ENCODE peak calls at places on chromosomes 6 and 20, in nine cellular contexts. One of them, this sample, is unnamed.
A peak's percentile ranks its signal among the peaks of the same experiment; 100 is the strongest.

GRCh38 chr6:75850026-75850385 is 101.0 kb downstream of the MYO6 start:
- DNase-seq in heart right ventricle: no peak
- DNase-seq in A549: no peak
- DNase-seq in psoas muscle: no peak
- DNase-seq in fibroblast of the aortic adventitia: no peak
- DNase-seq in spleen: no peak
- DNase-seq in heart left ventricle: no peak
- DNase-seq in AG09309: no peak
- DNase-seq in stomach: no peak
- DNase-seq in this sample: no peak

GRCh38 chr20:5364136-5364821 is 47.5 kb upstream of the PROKR2 start:
- DNase-seq in psoas muscle: no peak
- DNase-seq in AG09309: no peak
- DNase-seq in A549: peak; percentile 43
- DNase-seq in fibroblast of the aortic adventitia: no peak
- DNase-seq in heart left ventricle: no peak
- DNase-seq in stomach: no peak
- DNase-seq in spleen: no peak
- DNase-seq in heart right ventricle: no peak
- DNase-seq in this sample: no peak

GRCh38 chr20:4550740-4551139 is 171.0 kb upstream of the PRND start:
- DNase-seq in heart left ventricle: no peak
- DNase-seq in fibroblast of the aortic adventitia: no peak
- DNase-seq in AG09309: no peak
- DNase-seq in psoas muscle: no peak
- DNase-seq in heart right ventricle: no peak
- DNase-seq in spleen: no peak
- DNase-seq in stomach: no peak
- DNase-seq in A549: no peak
- DNase-seq in this sample: no peak

GRCh38 chr6:136711644-136712043 is 80.6 kb downstream of the MAP3K5 start:
- DNase-seq in fibroblast of the aortic adventitia: no peak
- DNase-seq in psoas muscle: no peak
- DNase-seq in AG09309: no peak
- DNase-seq in spleen: no peak
- DNase-seq in stomach: no peak
- DNase-seq in heart left ventricle: no peak
- DNase-seq in A549: no peak
- DNase-seq in heart right ventricle: no peak
- DNase-seq in this sample: no peak

GRCh38 chr6:35230950-35231349 is 17.2 kb downstream of the SCUBE3 start:
- DNase-seq in stomach: peak; percentile 30
- DNase-seq in heart right ventricle: peak; percentile 79
- DNase-seq in fibroblast of the aortic adventitia: peak; percentile 43
- DNase-seq in AG09309: no peak
- DNase-seq in spleen: peak; percentile 44
- DNase-seq in A549: no peak
- DNase-seq in heart left ventricle: peak; percentile 80
- DNase-seq in psoas muscle: no peak
- DNase-seq in this sample: peak; percentile 17

GRCh38 chr6:45132059-45132458 is 196.1 kb upstream of the RUNX2 start:
- DNase-seq in AG09309: no peak
- DNase-seq in heart left ventricle: no peak
- DNase-seq in A549: no peak
- DNase-seq in stomach: no peak
- DNase-seq in fibroblast of the aortic adventitia: peak; percentile 35
- DNase-seq in spleen: no peak
- DNase-seq in heart right ventricle: no peak
- DNase-seq in psoas muscle: no peak
- DNase-seq in this sample: peak; percentile 67

GRCh38 chr6:56430629-56431600 is 183.5 kb upstream of the COL21A1 start:
- DNase-seq in psoas muscle: no peak
- DNase-seq in heart left ventricle: no peak
- DNase-seq in stomach: no peak
- DNase-seq in A549: no peak
- DNase-seq in AG09309: no peak
- DNase-seq in spleen: no peak
- DNase-seq in heart right ventricle: no peak
- DNase-seq in fibroblast of the aortic adventitia: no peak
- DNase-seq in this sample: no peak

GRCh38 chr6:170444056-170444505 is 109.0 kb downstream of the PSMB1 start:
- DNase-seq in heart left ventricle: no peak
- DNase-seq in psoas muscle: no peak
- DNase-seq in A549: no peak
- DNase-seq in spleen: peak; percentile 75
- DNase-seq in stomach: no peak
- DNase-seq in heart right ventricle: no peak
- DNase-seq in fibroblast of the aortic adventitia: no peak
- DNase-seq in AG09309: no peak
- DNase-seq in this sample: no peak

GRCh38 chr6:14458669-14459266 is 341.2 kb downstream of the CD83 start:
- DNase-seq in AG09309: peak; percentile 33
- DNase-seq in stomach: peak; percentile 39
- DNase-seq in heart left ventricle: no peak
- DNase-seq in spleen: no peak
- DNase-seq in A549: peak; percentile 13
- DNase-seq in heart right ventricle: no peak
- DNase-seq in psoas muscle: no peak
- DNase-seq in fibroblast of the aortic adventitia: peak; percentile 96
- DNase-seq in this sample: peak; percentile 46

GRCh38 chr20:58182521-58183140 is 45.8 kb downstream of the ANKRD60 start:
- DNase-seq in spleen: no peak
- DNase-seq in fibroblast of the aortic adventitia: no peak
- DNase-seq in heart right ventricle: no peak
- DNase-seq in A549: no peak
- DNase-seq in heart left ventricle: no peak
- DNase-seq in stomach: no peak
- DNase-seq in AG09309: no peak
- DNase-seq in psoas muscle: no peak
- DNase-seq in this sample: no peak

GRCh38 chr6:39049575-39050283 is 1.1 kb downstream of the GLP1R start:
- DNase-seq in fibroblast of the aortic adventitia: no peak
- DNase-seq in heart right ventricle: no peak
- DNase-seq in heart left ventricle: no peak
- DNase-seq in AG09309: no peak
- DNase-seq in psoas muscle: no peak
- DNase-seq in stomach: no peak
- DNase-seq in spleen: peak; percentile 66
- DNase-seq in A549: no peak
- DNase-seq in this sample: no peak
- H3K4me3 ChIP-seq in fibroblast of the aortic adventitia: no peak overlapping the region
- H3K4me3 ChIP-seq in heart right ventricle: no peak overlapping the region
- H3K4me3 ChIP-seq in heart left ventricle: peak overlapping the region; percentile 50
- H3K4me3 ChIP-seq in AG09309: no peak overlapping the region
- H3K4me3 ChIP-seq in psoas muscle: no peak overlapping the region
- H3K4me3 ChIP-seq in stomach: no peak overlapping the region
- H3K4me3 ChIP-seq in spleen: no peak overlapping the region
- H3K4me3 ChIP-seq in A549: no peak overlapping the region
- H3K4me3 ChIP-seq in this sample: no peak overlapping the region

GRCh38 chr6:42784739-42785498 is 3.1 kb downstream of the BICRAL start:
- DNase-seq in A549: no peak
- DNase-seq in heart right ventricle: no peak
- DNase-seq in fibroblast of the aortic adventitia: no peak
- DNase-seq in psoas muscle: no peak
- DNase-seq in spleen: peak; percentile 74
- DNase-seq in AG09309: no peak
- DNase-seq in stomach: no peak
- DNase-seq in heart left ventricle: no peak
- DNase-seq in this sample: no peak

GRCh38 chr6:42783876-42784738 is 2.3 kb downstream of the BICRAL start:
- DNase-seq in psoas muscle: no peak
- DNase-seq in A549: no peak
- DNase-seq in heart right ventricle: no peak
- DNase-seq in spleen: no peak
- DNase-seq in heart left ventricle: no peak
- DNase-seq in stomach: no peak
- DNase-seq in AG09309: no peak
- DNase-seq in fibroblast of the aortic adventitia: peak; percentile 50
- DNase-seq in this sample: no peak

GRCh38 chr6:42788671-42789070 is 6.8 kb downstream of the BICRAL start:
- DNase-seq in fibroblast of the aortic adventitia: no peak
- DNase-seq in A549: no peak
- DNase-seq in heart left ventricle: no peak
- DNase-seq in spleen: no peak
- DNase-seq in AG09309: no peak
- DNase-seq in heart right ventricle: no peak
- DNase-seq in stomach: no peak
- DNase-seq in psoas muscle: no peak
- DNase-seq in this sample: no peak

GRCh38 chr6:42787018-42787611 is 5.3 kb downstream of the BICRAL start:
- DNase-seq in A549: no peak
- DNase-seq in heart right ventricle: no peak
- DNase-seq in heart left ventricle: no peak
- DNase-seq in AG09309: no peak
- DNase-seq in spleen: no peak
- DNase-seq in stomach: no peak
- DNase-seq in fibroblast of the aortic adventitia: no peak
- DNase-seq in psoas muscle: no peak
- DNase-seq in this sample: no peak

DNA sequence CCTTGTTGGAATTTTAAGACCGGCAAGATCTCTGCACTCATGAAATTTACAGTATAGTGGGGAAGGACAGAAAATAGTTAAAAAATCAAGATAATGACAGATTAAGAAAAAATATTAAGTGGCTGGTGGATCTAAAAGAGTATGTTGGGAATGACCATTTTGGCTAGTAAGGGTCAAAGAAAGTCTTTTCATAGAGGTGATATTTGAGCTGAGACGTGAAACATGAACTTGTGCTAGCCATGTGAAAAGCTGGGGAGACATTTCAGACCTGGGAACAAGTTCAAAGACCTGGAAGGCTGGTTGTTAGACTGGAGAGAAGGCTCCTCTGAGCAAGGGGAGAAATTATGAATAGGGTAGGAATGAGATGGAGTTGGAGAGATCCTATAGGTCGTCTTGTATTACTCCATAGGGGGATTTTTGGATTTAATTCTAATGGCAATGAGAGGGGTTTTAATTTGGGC is 4.7 kb downstream of the BICRAL start:
- DNase-seq in heart right ventricle: no peak
- DNase-seq in fibroblast of the aortic adventitia: no peak
- DNase-seq in spleen: no peak
- DNase-seq in psoas muscle: no peak
- DNase-seq in A549: no peak
- DNase-seq in AG09309: no peak
- DNase-seq in stomach: no peak
- DNase-seq in heart left ventricle: no peak
- DNase-seq in this sample: no peak
- TF ChIP-seq CTCF in heart right ventricle: no peak
- TF ChIP-seq CTCF in fibroblast of the aortic adventitia: no peak
- TF ChIP-seq CTCF in spleen: no peak
- TF ChIP-seq CTCF in psoas muscle: no peak
- TF ChIP-seq CTCF in A549: no peak
- TF ChIP-seq CTCF in AG09309: no peak
- TF ChIP-seq CTCF in stomach: no peak
- TF ChIP-seq CTCF in heart left ventricle: no peak
- TF ChIP-seq CTCF in this sample: no peak

GRCh38 chr6:155310596-155310995 is 3.7 kb downstream of the TFB1M start:
- DNase-seq in heart left ventricle: no peak
- DNase-seq in psoas muscle: no peak
- DNase-seq in AG09309: no peak
- DNase-seq in heart right ventricle: no peak
- DNase-seq in fibroblast of the aortic adventitia: no peak
- DNase-seq in A549: no peak
- DNase-seq in spleen: no peak
- DNase-seq in stomach: no peak
- DNase-seq in this sample: no peak

GRCh38 chr6:155303361-155303870 is 10.9 kb downstream of the TFB1M start:
- DNase-seq in psoas muscle: no peak
- DNase-seq in AG09309: no peak
- DNase-seq in spleen: no peak
- DNase-seq in stomach: no peak
- DNase-seq in fibroblast of the aortic adventitia: peak; percentile 13
- DNase-seq in heart right ventricle: no peak
- DNase-seq in A549: no peak
- DNase-seq in heart left ventricle: no peak
- DNase-seq in this sample: no peak

GRCh38 chr6:155309150-155309549 is 5.1 kb downstream of the TFB1M start:
- DNase-seq in stomach: no peak
- DNase-seq in spleen: no peak
- DNase-seq in heart left ventricle: no peak
- DNase-seq in psoas muscle: no peak
- DNase-seq in fibroblast of the aortic adventitia: no peak
- DNase-seq in heart right ventricle: no peak
- DNase-seq in AG09309: no peak
- DNase-seq in A549: no peak
- DNase-seq in this sample: no peak

GRCh38 chr6:155311076-155311475 is 3.2 kb downstream of the TFB1M start:
- DNase-seq in heart left ventricle: no peak
- DNase-seq in heart right ventricle: no peak
- DNase-seq in A549: no peak
- DNase-seq in psoas muscle: no peak
- DNase-seq in stomach: peak; percentile 60
- DNase-seq in fibroblast of the aortic adventitia: no peak
- DNase-seq in AG09309: no peak
- DNase-seq in spleen: no peak
- DNase-seq in this sample: peak; percentile 25

GRCh38 chr6:155306958-155307357 is 7.3 kb downstream of the TFB1M start:
- DNase-seq in heart right ventricle: no peak
- DNase-seq in heart left ventricle: no peak
- DNase-seq in fibroblast of the aortic adventitia: no peak
- DNase-seq in stomach: no peak
- DNase-seq in A549: no peak
- DNase-seq in AG09309: no peak
- DNase-seq in spleen: no peak
- DNase-seq in psoas muscle: no peak
- DNase-seq in this sample: no peak
- H3K4me3 ChIP-seq in heart right ventricle: no peak overlapping the region
- H3K4me3 ChIP-seq in heart left ventricle: no peak overlapping the region
- H3K4me3 ChIP-seq in fibroblast of the aortic adventitia: no peak overlapping the region
- H3K4me3 ChIP-seq in stomach: no peak overlapping the region
- H3K4me3 ChIP-seq in A549: no peak overlapping the region
- H3K4me3 ChIP-seq in AG09309: no peak overlapping the region
- H3K4me3 ChIP-seq in spleen: no peak overlapping the region
- H3K4me3 ChIP-seq in psoas muscle: no peak overlapping the region
- H3K4me3 ChIP-seq in this sample: no peak overlapping the region

DNA sequence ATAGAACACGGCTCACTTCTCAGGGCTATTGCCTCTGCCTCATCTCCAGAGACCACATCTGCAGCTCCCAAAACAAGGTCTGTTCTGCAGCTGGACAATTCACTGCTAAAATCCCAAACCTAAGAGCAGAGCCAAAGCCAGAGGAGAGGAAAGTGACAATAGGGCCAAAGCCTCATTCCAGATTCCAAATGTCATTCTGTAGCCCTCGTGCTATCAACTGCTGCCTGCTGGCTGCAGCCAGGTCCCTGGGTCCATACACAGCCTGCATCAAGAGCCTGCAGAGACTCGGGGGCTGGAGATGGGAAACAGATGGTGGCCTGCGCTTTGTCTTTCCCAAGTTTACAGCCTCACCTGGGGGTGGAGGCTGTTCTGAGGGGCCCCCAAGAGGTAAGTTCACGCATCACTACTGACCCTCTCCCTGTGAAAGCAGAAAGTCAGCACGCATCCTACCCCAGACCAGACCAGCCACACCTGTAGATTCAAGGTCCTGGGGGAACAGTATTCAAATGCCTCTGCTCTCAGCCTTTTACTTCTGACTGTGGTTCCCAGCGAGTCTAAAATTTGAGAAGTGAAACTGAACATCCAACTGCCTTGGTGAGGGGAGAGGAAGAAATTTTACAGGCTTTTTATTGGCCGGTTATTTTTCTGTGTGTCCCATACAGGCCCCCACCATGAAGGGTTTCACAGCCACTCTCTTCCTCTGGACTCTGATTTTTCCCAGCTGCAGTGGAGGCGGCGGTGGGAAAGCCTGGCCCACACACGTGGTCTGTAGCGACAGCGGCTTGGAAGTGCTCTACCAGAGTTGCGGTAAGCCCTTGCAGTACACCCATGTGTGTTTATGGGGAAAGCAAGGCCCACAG is at the start of gene LY86:
- DNase-seq in heart left ventricle: peak; percentile 57
- DNase-seq in spleen: peak; percentile 80
- DNase-seq in psoas muscle: no peak
- DNase-seq in A549: no peak
- DNase-seq in fibroblast of the aortic adventitia: no peak
- DNase-seq in heart right ventricle: no peak
- DNase-seq in stomach: no peak
- DNase-seq in AG09309: no peak
- DNase-seq in this sample: no peak
- TF ChIP-seq CTCF in heart left ventricle: no peak
- TF ChIP-seq CTCF in spleen: no peak
- TF ChIP-seq CTCF in psoas muscle: no peak
- TF ChIP-seq CTCF in A549: no peak
- TF ChIP-seq CTCF in fibroblast of the aortic adventitia: no peak
- TF ChIP-seq CTCF in heart right ventricle: no peak
- TF ChIP-seq CTCF in stomach: no peak
- TF ChIP-seq CTCF in AG09309: no peak
- TF ChIP-seq CTCF in this sample: no peak